ENCODE peak calls at places on chromosomes 11 and 22, in five cellular contexts. C is Karpas-422, Y is pancreas, V is cardiac muscle cell, G is fibroblast of mammary gland. Q is an unnamed sample.

GRCh38 chr22:41367680-41368542 is 13.8 kb upstream of the TEF start:
- DNase-seq in Y (peak; percentile 69), V (no peak), C (no peak), G (peak; percentile 12), Q (peak; percentile 27)

GRCh38 chr22:29956680-29957079 is 73.7 kb downstream of the MTMR3 start:
- DNase-seq in C (no peak), G (no peak), V (no peak), Y (no peak), Q (no peak)

GRCh38 chr22:17811119-17811518 is 36.9 kb upstream of the BID start:
- DNase-seq in C (no peak), Y (no peak), G (no peak), V (no peak), Q (no peak)

GRCh38 chr11:21142007-21142406 is 472.6 kb downstream of the NELL1 start:
- DNase-seq in Y (no peak), G (no peak), C (peak; percentile 78), V (peak; percentile 47), Q (no peak)

GRCh38 chr11:102436546-102436945 is 16.0 kb downstream of the TMEM123 start:
- DNase-seq in V (no peak), C (no peak), G (peak; percentile 89), Y (no peak), Q (no peak)

GRCh38 chr11:88015170-88015569 is 160.1 kb downstream of the RAB38 start:
- DNase-seq in Y (no peak), G (no peak), V (no peak), C (no peak), Q (no peak)

GRCh38 chr22:25666308-25666707 is 75.7 kb upstream of the MYO18B start:
- DNase-seq in C (no peak), Y (no peak), G (peak; percentile 42), V (no peak), Q (peak; percentile 48)

GRCh38 chr11:124481365-124482323 is 36.1 kb upstream of the OR8B8 start:
- DNase-seq in C (no peak), Y (no peak), V (peak; percentile 7), G (peak; percentile 56), Q (peak; percentile 31)

GRCh38 chr11:65903068-65903481 is 2.9 kb upstream of the FOSL1 start:
- DNase-seq in Y (no peak), C (no peak), G (peak; percentile 89), V (no peak), Q (peak; percentile 62)

DNA sequence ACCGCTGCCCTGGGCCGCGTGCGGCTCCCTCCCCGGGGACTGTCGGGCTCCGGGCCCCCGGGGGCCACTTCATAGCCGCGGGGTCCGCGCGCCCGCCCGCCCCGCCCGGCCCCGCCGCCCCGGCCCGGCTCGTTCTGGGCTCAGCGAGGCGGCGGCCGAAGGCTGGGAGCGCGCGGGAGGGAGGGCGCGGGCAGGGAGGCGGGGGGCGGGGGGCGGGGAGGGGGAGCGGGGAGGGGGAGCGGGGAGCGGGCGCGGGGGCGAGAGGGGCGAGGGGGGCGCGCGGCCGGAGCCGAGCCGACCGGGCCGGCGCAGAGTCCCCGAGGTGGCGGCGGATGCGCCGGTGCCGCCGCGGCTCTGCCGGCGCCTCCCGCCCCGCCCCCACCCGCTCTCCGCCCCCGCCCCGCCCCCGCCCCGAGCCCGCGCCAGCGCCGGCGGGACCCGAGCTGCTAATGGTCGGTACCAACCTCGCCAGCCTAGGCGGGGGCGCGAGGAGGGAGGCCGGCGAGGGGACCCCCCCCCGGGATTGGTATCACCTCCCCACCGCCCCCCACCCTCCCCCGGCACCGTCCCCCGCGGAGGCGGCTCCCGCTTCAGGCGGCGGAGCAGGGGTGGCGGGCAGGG is at the start of gene B3GAT1:
- DNase-seq in C (no peak), Y (no peak), V (peak; percentile 29), G (no peak), Q (no peak)
- H3K4me3 ChIP-seq in C (no peak within 1 kb of the TSS), Y (no peak within 1 kb of the TSS), V (peak within 1 kb of the TSS; percentile 60), G (no peak within 1 kb of the TSS), Q (peak within 1 kb of the TSS; percentile 28)

GRCh38 chr22:44956835-44957234 is 53.0 kb downstream of the PHF21B start:
- DNase-seq in C (no peak), Y (no peak), V (no peak), G (no peak), Q (no peak)
- H3K4me3 ChIP-seq in C (no peak overlapping the region), Y (no peak overlapping the region), V (no peak overlapping the region), G (no peak overlapping the region), Q (no peak overlapping the region)

GRCh38 chr11:108895579-108896480 is 231.0 kb downstream of the DDX10 start:
- DNase-seq in Y (no peak), C (peak; percentile 78), V (no peak), G (peak; percentile 39), Q (no peak)
- H3K4me3 ChIP-seq in Y (no peak overlapping the region), C (peak overlapping the region; percentile 7), V (no peak overlapping the region), G (no peak overlapping the region), Q (no peak overlapping the region)

GRCh38 chr11:68093565-68093964 is 27.6 kb downstream of the CHKA start:
- DNase-seq in Y (no peak), G (peak; percentile 14), V (no peak), C (no peak), Q (no peak)

GRCh38 chr11:68096962-68097361 is 24.2 kb downstream of the CHKA start:
- DNase-seq in V (no peak), Y (no peak), C (no peak), G (no peak), Q (no peak)

GRCh38 chr11:68099474-68100405 is 21.4 kb downstream of the CHKA start:
- DNase-seq in V (peak; percentile 46), Y (peak; percentile 82), G (no peak), C (no peak), Q (peak; percentile 65)

DNA sequence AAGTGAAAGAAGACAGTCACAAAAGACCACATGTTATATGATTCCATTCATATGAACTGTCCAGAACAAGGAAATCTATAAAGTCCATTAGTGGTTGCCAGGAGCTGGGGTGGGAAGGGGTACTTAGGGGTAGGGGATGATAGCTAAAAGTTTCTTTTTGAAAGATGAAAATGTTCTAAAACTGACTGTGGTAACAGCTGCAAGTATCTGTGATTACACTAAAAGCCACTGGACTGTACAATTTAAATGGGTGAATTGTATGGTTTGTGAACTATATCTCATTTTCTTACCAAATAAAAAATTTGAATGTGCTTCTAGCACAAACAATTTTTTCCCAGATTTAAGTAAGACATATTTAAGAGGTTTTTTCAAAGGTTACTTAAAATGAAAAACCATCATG is 22.1 kb downstream of the CHKA start:
- DNase-seq in G (no peak), V (no peak), C (no peak), Y (no peak), Q (no peak)
- H3K4me3 ChIP-seq in G (no peak overlapping the region), V (no peak overlapping the region), C (no peak overlapping the region), Y (no peak overlapping the region), Q (no peak overlapping the region)

GRCh38 chr11:45141631-45142030 is 4.8 kb upstream of the PRDM11 start:
- DNase-seq in V (no peak), C (no peak), Y (no peak), G (no peak), Q (no peak)
- H3K4me3 ChIP-seq in V (no peak overlapping the region), C (no peak overlapping the region), Y (no peak overlapping the region), G (no peak overlapping the region), Q (no peak overlapping the region)

DNA sequence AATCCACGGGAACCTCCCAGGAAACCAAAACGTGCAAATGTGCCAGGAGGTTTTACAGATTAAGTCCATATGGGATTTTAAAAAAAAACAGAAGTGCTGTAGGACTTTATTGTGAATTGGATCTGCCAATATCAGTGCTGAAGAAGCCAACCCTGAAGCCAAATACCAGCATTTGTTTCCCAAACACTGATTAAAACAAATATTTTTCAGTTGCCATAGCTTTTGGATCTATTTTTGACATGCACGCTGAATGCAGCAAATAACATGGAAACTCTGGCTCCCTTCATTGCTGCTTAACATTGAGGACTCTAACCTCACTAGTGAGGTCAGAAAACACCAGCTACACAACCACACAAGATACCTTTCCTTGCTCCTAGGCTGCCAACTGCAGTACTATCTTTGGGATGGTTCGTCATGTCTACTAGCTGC is 28.4 kb upstream of the SIK2 start:
- DNase-seq in C (peak; percentile 70), Y (no peak), G (peak; percentile 33), V (no peak), Q (no peak)
- H3K4me3 ChIP-seq in C (peak overlapping the region; percentile 29), Y (no peak overlapping the region), G (no peak overlapping the region), V (no peak overlapping the region), Q (no peak overlapping the region)

GRCh38 chr22:43099095-43099494 is 9.9 kb upstream of the TTLL1 start:
- DNase-seq in V (no peak), C (no peak), G (no peak), Y (no peak), Q (no peak)
- H3K4me3 ChIP-seq in V (no peak overlapping the region), C (no peak overlapping the region), G (no peak overlapping the region), Y (no peak overlapping the region), Q (no peak overlapping the region)

GRCh38 chr22:24247011-24247507 is 2.2 kb upstream of the GGT5 start:
- DNase-seq in G (peak; percentile 40), Y (no peak), C (no peak), V (no peak), Q (no peak)

GRCh38 chr22:24240381-24240780 is 4.5 kb downstream of the GGT5 start:
- DNase-seq in G (no peak), Y (no peak), C (no peak), V (no peak), Q (no peak)

GRCh38 chr22:24247564-24248344 is 2.9 kb upstream of the GGT5 start:
- DNase-seq in V (peak; percentile 87), C (peak; percentile 77), G (peak; percentile 99), Y (peak; percentile 87), Q (peak; percentile 85)

GRCh38 chr22:24244144-24244787 is 616 bp downstream of the GGT5 start:
- DNase-seq in G (peak; percentile 86), Y (no peak), V (no peak), C (peak; percentile 35), Q (no peak)
- H3K4me3 ChIP-seq in G (peak overlapping the region; percentile 60), Y (no peak overlapping the region), V (no peak overlapping the region), C (no peak overlapping the region), Q (no peak overlapping the region)

GRCh38 chr22:19827341-19828034 is 27.2 kb downstream of the GNB1L start:
- DNase-seq in V (no peak), Y (no peak), G (no peak), C (no peak), Q (no peak)
- H3K4me3 ChIP-seq in V (no peak overlapping the region), Y (no peak overlapping the region), G (no peak overlapping the region), C (no peak overlapping the region), Q (no peak overlapping the region)

Q was measured in Caco-2.